ENCODE peak calls at places on chromosomes 1 and 21, in five cellular contexts. One of them, this sample, is unnamed.

GRCh38 chr21:39217356-39218081 is 34.3 kb upstream of the PSMG1 start:
- DNase-seq in cardiac muscle cell: no peak
- DNase-seq in stimulated activated CD4-positive, alpha-beta T cell treated with anti-CD3 and anti-CD28 coated beads, Interleukin-2, amount 100 ng/mL, for 48 hours: no peak
- DNase-seq in anterior cingulate cortex: no peak
- DNase-seq in RWPE1: no peak
- DNase-seq in this sample: no peak

GRCh38 chr1:212515329-212515760 is 82.6 kb downstream of the NENF start:
- DNase-seq in cardiac muscle cell: no peak
- DNase-seq in stimulated activated CD4-positive, alpha-beta T cell treated with anti-CD3 and anti-CD28 coated beads, Interleukin-2, amount 100 ng/mL, for 48 hours: no peak
- DNase-seq in anterior cingulate cortex: no peak
- DNase-seq in RWPE1: no peak
- DNase-seq in this sample: no peak

GRCh38 chr1:66242646-66243547 is 291.1 kb upstream of the SGIP1 start:
- DNase-seq in cardiac muscle cell: peak
- DNase-seq in stimulated activated CD4-positive, alpha-beta T cell treated with anti-CD3 and anti-CD28 coated beads, Interleukin-2, amount 100 ng/mL, for 48 hours: peak
- DNase-seq in anterior cingulate cortex: peak
- DNase-seq in RWPE1: peak
- DNase-seq in this sample: peak

GRCh38 chr21:20739421-20739820 is 258.8 kb upstream of the NCAM2 start:
- DNase-seq in cardiac muscle cell: no peak
- DNase-seq in stimulated activated CD4-positive, alpha-beta T cell treated with anti-CD3 and anti-CD28 coated beads, Interleukin-2, amount 100 ng/mL, for 48 hours: no peak
- DNase-seq in anterior cingulate cortex: no peak
- DNase-seq in RWPE1: peak
- DNase-seq in this sample: no peak

GRCh38 chr1:156618853-156619581 is at the start of gene HAPLN2:
- DNase-seq in cardiac muscle cell: peak
- DNase-seq in stimulated activated CD4-positive, alpha-beta T cell treated with anti-CD3 and anti-CD28 coated beads, Interleukin-2, amount 100 ng/mL, for 48 hours: no peak
- DNase-seq in anterior cingulate cortex: peak
- DNase-seq in RWPE1: no peak
- DNase-seq in this sample: peak

GRCh38 chr1:84758968-84759491 is 68.8 kb upstream of the SSX2IP start:
- DNase-seq in cardiac muscle cell: no peak
- DNase-seq in stimulated activated CD4-positive, alpha-beta T cell treated with anti-CD3 and anti-CD28 coated beads, Interleukin-2, amount 100 ng/mL, for 48 hours: no peak
- DNase-seq in anterior cingulate cortex: peak
- DNase-seq in RWPE1: no peak
- DNase-seq in this sample: no peak

GRCh38 chr1:9721606-9722377 is 70.3 kb downstream of the PIK3CD start:
- DNase-seq in cardiac muscle cell: peak
- DNase-seq in stimulated activated CD4-positive, alpha-beta T cell treated with anti-CD3 and anti-CD28 coated beads, Interleukin-2, amount 100 ng/mL, for 48 hours: peak
- DNase-seq in anterior cingulate cortex: no peak
- DNase-seq in RWPE1: peak
- DNase-seq in this sample: peak

GRCh38 chr1:36920801-36921405 is 113.4 kb downstream of the GRIK3 start:
- DNase-seq in cardiac muscle cell: no peak
- DNase-seq in stimulated activated CD4-positive, alpha-beta T cell treated with anti-CD3 and anti-CD28 coated beads, Interleukin-2, amount 100 ng/mL, for 48 hours: no peak
- DNase-seq in anterior cingulate cortex: no peak
- DNase-seq in RWPE1: no peak
- DNase-seq in this sample: no peak

GRCh38 chr21:26597981-26598380 is 24.9 kb upstream of the CYYR1 start:
- DNase-seq in cardiac muscle cell: no peak
- DNase-seq in stimulated activated CD4-positive, alpha-beta T cell treated with anti-CD3 and anti-CD28 coated beads, Interleukin-2, amount 100 ng/mL, for 48 hours: no peak
- DNase-seq in anterior cingulate cortex: no peak
- DNase-seq in RWPE1: peak
- DNase-seq in this sample: no peak

GRCh38 chr1:68010094-68010493 is 40.3 kb downstream of the DIRAS3 start:
- DNase-seq in cardiac muscle cell: peak
- DNase-seq in stimulated activated CD4-positive, alpha-beta T cell treated with anti-CD3 and anti-CD28 coated beads, Interleukin-2, amount 100 ng/mL, for 48 hours: no peak
- DNase-seq in anterior cingulate cortex: no peak
- DNase-seq in RWPE1: peak
- DNase-seq in this sample: peak

GRCh38 chr21:36729301-36729970 is 30.5 kb downstream of the SIM2 start:
- DNase-seq in cardiac muscle cell: no peak
- DNase-seq in stimulated activated CD4-positive, alpha-beta T cell treated with anti-CD3 and anti-CD28 coated beads, Interleukin-2, amount 100 ng/mL, for 48 hours: no peak
- DNase-seq in anterior cingulate cortex: no peak
- DNase-seq in RWPE1: no peak
- DNase-seq in this sample: no peak

GRCh38 chr1:97137862-97138514 is 416.4 kb downstream of the PTBP2 start:
- DNase-seq in cardiac muscle cell: peak
- DNase-seq in stimulated activated CD4-positive, alpha-beta T cell treated with anti-CD3 and anti-CD28 coated beads, Interleukin-2, amount 100 ng/mL, for 48 hours: no peak
- DNase-seq in anterior cingulate cortex: no peak
- DNase-seq in RWPE1: peak
- DNase-seq in this sample: peak

GRCh38 chr1:53334312-53334711 is 6.4 kb upstream of the LRP8 start:
- DNase-seq in cardiac muscle cell: no peak
- DNase-seq in stimulated activated CD4-positive, alpha-beta T cell treated with anti-CD3 and anti-CD28 coated beads, Interleukin-2, amount 100 ng/mL, for 48 hours: no peak
- DNase-seq in anterior cingulate cortex: no peak
- DNase-seq in RWPE1: no peak
- DNase-seq in this sample: no peak

GRCh38 chr1:26284597-26285351 is 4.9 kb downstream of the SH3BGRL3 start:
- DNase-seq in cardiac muscle cell: peak
- DNase-seq in stimulated activated CD4-positive, alpha-beta T cell treated with anti-CD3 and anti-CD28 coated beads, Interleukin-2, amount 100 ng/mL, for 48 hours: peak
- DNase-seq in anterior cingulate cortex: peak
- DNase-seq in RWPE1: peak
- DNase-seq in this sample: peak

GRCh38 chr21:38712076-38712475 is 93.7 kb upstream of the ETS2 start:
- DNase-seq in cardiac muscle cell: peak
- DNase-seq in stimulated activated CD4-positive, alpha-beta T cell treated with anti-CD3 and anti-CD28 coated beads, Interleukin-2, amount 100 ng/mL, for 48 hours: no peak
- DNase-seq in anterior cingulate cortex: no peak
- DNase-seq in RWPE1: peak
- DNase-seq in this sample: peak

GRCh38 chr21:16193758-16194606 is 464.2 kb downstream of the USP25 start:
- DNase-seq in cardiac muscle cell: peak
- DNase-seq in stimulated activated CD4-positive, alpha-beta T cell treated with anti-CD3 and anti-CD28 coated beads, Interleukin-2, amount 100 ng/mL, for 48 hours: no peak
- DNase-seq in anterior cingulate cortex: peak
- DNase-seq in RWPE1: peak
- DNase-seq in this sample: peak

GRCh38 chr1:23980006-23980724 is at the start of gene SRSF10:
- DNase-seq in cardiac muscle cell: peak
- DNase-seq in stimulated activated CD4-positive, alpha-beta T cell treated with anti-CD3 and anti-CD28 coated beads, Interleukin-2, amount 100 ng/mL, for 48 hours: peak
- DNase-seq in anterior cingulate cortex: peak
- DNase-seq in RWPE1: peak
- DNase-seq in this sample: peak

GRCh38 chr1:195345149-195345548 is 1263.1 kb downstream of the KCNT2 start:
- DNase-seq in cardiac muscle cell: peak
- DNase-seq in stimulated activated CD4-positive, alpha-beta T cell treated with anti-CD3 and anti-CD28 coated beads, Interleukin-2, amount 100 ng/mL, for 48 hours: no peak
- DNase-seq in anterior cingulate cortex: no peak
- DNase-seq in RWPE1: no peak
- DNase-seq in this sample: no peak

GRCh38 chr1:1883092-1883858 is 7.6 kb downstream of the GNB1 start:
- DNase-seq in cardiac muscle cell: no peak
- DNase-seq in stimulated activated CD4-positive, alpha-beta T cell treated with anti-CD3 and anti-CD28 coated beads, Interleukin-2, amount 100 ng/mL, for 48 hours: no peak
- DNase-seq in anterior cingulate cortex: no peak
- DNase-seq in RWPE1: no peak
- DNase-seq in this sample: no peak

GRCh38 chr1:75785964-75786853 is at the start of gene RABGGTB:
- DNase-seq in cardiac muscle cell: peak
- DNase-seq in stimulated activated CD4-positive, alpha-beta T cell treated with anti-CD3 and anti-CD28 coated beads, Interleukin-2, amount 100 ng/mL, for 48 hours: peak
- DNase-seq in anterior cingulate cortex: peak
- DNase-seq in RWPE1: peak
- DNase-seq in this sample: peak

GRCh38 chr1:184838374-184838995 is 83.8 kb upstream of the EDEM3 start:
- DNase-seq in cardiac muscle cell: no peak
- DNase-seq in stimulated activated CD4-positive, alpha-beta T cell treated with anti-CD3 and anti-CD28 coated beads, Interleukin-2, amount 100 ng/mL, for 48 hours: no peak
- DNase-seq in anterior cingulate cortex: peak
- DNase-seq in RWPE1: peak
- DNase-seq in this sample: peak

GRCh38 chr1:50080904-50081586 is 27.7 kb upstream of the ELAVL4 start:
- DNase-seq in cardiac muscle cell: no peak
- DNase-seq in stimulated activated CD4-positive, alpha-beta T cell treated with anti-CD3 and anti-CD28 coated beads, Interleukin-2, amount 100 ng/mL, for 48 hours: no peak
- DNase-seq in anterior cingulate cortex: no peak
- DNase-seq in RWPE1: no peak
- DNase-seq in this sample: no peak

GRCh38 chr1:53409233-53409632 is 50.0 kb upstream of the DMRTB1 start:
- DNase-seq in cardiac muscle cell: no peak
- DNase-seq in stimulated activated CD4-positive, alpha-beta T cell treated with anti-CD3 and anti-CD28 coated beads, Interleukin-2, amount 100 ng/mL, for 48 hours: no peak
- DNase-seq in anterior cingulate cortex: no peak
- DNase-seq in RWPE1: no peak
- DNase-seq in this sample: no peak

GRCh38 chr1:198102454-198102791 is 54.4 kb upstream of the NEK7 start:
- DNase-seq in cardiac muscle cell: no peak
- DNase-seq in stimulated activated CD4-positive, alpha-beta T cell treated with anti-CD3 and anti-CD28 coated beads, Interleukin-2, amount 100 ng/mL, for 48 hours: no peak
- DNase-seq in anterior cingulate cortex: no peak
- DNase-seq in RWPE1: no peak
- DNase-seq in this sample: no peak

GRCh38 chr1:52636701-52637695 is 4.0 kb downstream of the SHISAL2A start:
- DNase-seq in cardiac muscle cell: no peak
- DNase-seq in stimulated activated CD4-positive, alpha-beta T cell treated with anti-CD3 and anti-CD28 coated beads, Interleukin-2, amount 100 ng/mL, for 48 hours: peak
- DNase-seq in anterior cingulate cortex: no peak
- DNase-seq in RWPE1: peak
- DNase-seq in this sample: no peak

GRCh38 chr1:41811051-41811795 is 107.5 kb downstream of the HIVEP3 start:
- DNase-seq in cardiac muscle cell: no peak
- DNase-seq in stimulated activated CD4-positive, alpha-beta T cell treated with anti-CD3 and anti-CD28 coated beads, Interleukin-2, amount 100 ng/mL, for 48 hours: peak
- DNase-seq in anterior cingulate cortex: no peak
- DNase-seq in RWPE1: no peak
- DNase-seq in this sample: peak

GRCh38 chr1:27318137-27318536 is 3.8 kb upstream of the TMEM222 start:
- DNase-seq in cardiac muscle cell: no peak
- DNase-seq in stimulated activated CD4-positive, alpha-beta T cell treated with anti-CD3 and anti-CD28 coated beads, Interleukin-2, amount 100 ng/mL, for 48 hours: no peak
- DNase-seq in anterior cingulate cortex: no peak
- DNase-seq in RWPE1: no peak
- DNase-seq in this sample: no peak

GRCh38 chr1:189429610-189430009 is 1048.1 kb downstream of the BRINP3 start:
- DNase-seq in cardiac muscle cell: peak
- DNase-seq in stimulated activated CD4-positive, alpha-beta T cell treated with anti-CD3 and anti-CD28 coated beads, Interleukin-2, amount 100 ng/mL, for 48 hours: no peak
- DNase-seq in anterior cingulate cortex: no peak
- DNase-seq in RWPE1: no peak
- DNase-seq in this sample: peak

GRCh38 chr1:199122085-199122484 is 483.2 kb downstream of the PTPRC start:
- DNase-seq in cardiac muscle cell: no peak
- DNase-seq in stimulated activated CD4-positive, alpha-beta T cell treated with anti-CD3 and anti-CD28 coated beads, Interleukin-2, amount 100 ng/mL, for 48 hours: no peak
- DNase-seq in anterior cingulate cortex: no peak
- DNase-seq in RWPE1: no peak
- DNase-seq in this sample: no peak

GRCh38 chr1:234944439-234945369 is 183.9 kb downstream of the TOMM20 start:
- DNase-seq in cardiac muscle cell: no peak
- DNase-seq in stimulated activated CD4-positive, alpha-beta T cell treated with anti-CD3 and anti-CD28 coated beads, Interleukin-2, amount 100 ng/mL, for 48 hours: no peak
- DNase-seq in anterior cingulate cortex: no peak
- DNase-seq in RWPE1: no peak
- DNase-seq in this sample: no peak

GRCh38 chr1:168488153-168488552 is 55.6 kb downstream of the XCL2 start:
- DNase-seq in cardiac muscle cell: no peak
- DNase-seq in stimulated activated CD4-positive, alpha-beta T cell treated with anti-CD3 and anti-CD28 coated beads, Interleukin-2, amount 100 ng/mL, for 48 hours: no peak
- DNase-seq in anterior cingulate cortex: no peak
- DNase-seq in RWPE1: no peak
- DNase-seq in this sample: peak

This sample was measured in fibroblast of pulmonary artery.